ENCODE peak calls at places on chromosomes 13 and 19, in four cellular contexts. V is HL-60, U is K562, C is GM12878. Q is an unnamed sample.

GRCh38 chr19:47122359-47123335 is 8.0 kb upstream of the SAE1 start:
- DNase-seq in V (no peak), U (no peak), C (no peak), Q (no peak)

GRCh38 chr19:10238172-10238783 is 7.1 kb upstream of the S1PR2 start:
- DNase-seq in V (peak; percentile 30), U (no peak), C (no peak), Q (no peak)

GRCh38 chr19:7637374-7638256 is 705 bp downstream of the STXBP2 start:
- DNase-seq in V (peak; percentile 67), U (peak; percentile 71), C (no peak), Q (no peak)

GRCh38 chr19:10334340-10335148 is 1.2 kb upstream of the RAVER1 start:
- DNase-seq in V (peak; percentile 19), U (peak; percentile 95), C (no peak), Q (no peak)

GRCh38 chr13:75600371-75600770 is 35.8 kb upstream of the LMO7 start:
- DNase-seq in V (no peak), U (no peak), C (no peak), Q (no peak)

GRCh38 chr13:47598340-47598911 is 402.6 kb downstream of the SUCLA2 start:
- DNase-seq in V (no peak), U (no peak), C (no peak), Q (no peak)

GRCh38 chr13:64332048-64332447 is 2898.1 kb downstream of the PCDH9 start:
- DNase-seq in V (no peak), U (no peak), C (no peak), Q (no peak)

GRCh38 chr19:5991244-5991838 is 13.4 kb upstream of the RANBP3 start:
- DNase-seq in V (no peak), U (no peak), C (no peak), Q (no peak)

GRCh38 chr19:17703823-17704463 is 15.3 kb upstream of the MAP1S start:
- DNase-seq in V (peak; percentile 43), U (peak; percentile 74), C (no peak), Q (no peak)

GRCh38 chr13:27955192-27955591 is 13.9 kb downstream of the CDX2 start:
- DNase-seq in V (no peak), U (no peak), C (no peak), Q (no peak)

GRCh38 chr19:40191836-40192646 is 815 bp downstream of the MAP3K10 start:
- DNase-seq in V (no peak), U (peak; percentile 87), C (no peak), Q (peak; percentile 53)

GRCh38 chr13:99267927-99268326 is 9.7 kb upstream of the GPR18 start:
- DNase-seq in V (no peak), U (peak; percentile 40), C (no peak), Q (no peak)

GRCh38 chr13:42812311-42812710 is 30.9 kb downstream of the FAM216B start:
- DNase-seq in V (no peak), U (no peak), C (no peak), Q (no peak)

GRCh38 chr19:478236-478888 is 17.5 kb upstream of the SHC2 start:
- DNase-seq in V (no peak), U (no peak), C (no peak), Q (no peak)

GRCh38 chr19:35905178-35905727 is 2.8 kb downstream of the TYROBP start:
- DNase-seq in V (no peak), U (no peak), C (no peak), Q (no peak)

GRCh38 chr13:75978815-75979214 is 342.7 kb downstream of the LMO7 start:
- DNase-seq in V (no peak), U (no peak), C (no peak), Q (no peak)

GRCh38 chr19:28878862-28879566 is 333.9 kb downstream of the UQCRFS1 start:
- DNase-seq in V (peak; percentile 63), U (peak; percentile 66), C (no peak), Q (peak; percentile 47)

GRCh38 chr13:35378939-35379338 is 97.5 kb downstream of the MAB21L1 start:
- DNase-seq in V (no peak), U (no peak), C (no peak), Q (no peak)

GRCh38 chr13:114064516-114065140 is 67.8 kb downstream of the RASA3 start:
- DNase-seq in V (no peak), U (peak; percentile 32), C (no peak), Q (no peak)

GRCh38 chr19:14728595-14728994 is 38.7 kb downstream of the ZNF333 start:
- DNase-seq in V (no peak), U (no peak), C (no peak), Q (no peak)

GRCh38 chr13:99367663-99368448 is 60.7 kb upstream of the GPR183 start:
- DNase-seq in V (no peak), U (no peak), C (no peak), Q (no peak)

GRCh38 chr13:44259045-44260042 is 114.3 kb upstream of the SERP2 start:
- DNase-seq in V (peak; percentile 95), U (peak; percentile 60), C (peak; percentile 47), Q (peak; percentile 28)

GRCh38 chr19:10763828-10764339 is 46.0 kb downstream of the DNM2 start:
- DNase-seq in V (no peak), U (no peak), C (no peak), Q (no peak)

GRCh38 chr13:65112123-65113075 is 2117.7 kb downstream of the PCDH9 start:
- DNase-seq in V (no peak), U (no peak), C (no peak), Q (no peak)

GRCh38 chr19:54297759-54298305 is 15.1 kb downstream of the LILRA5 start:
- DNase-seq in V (peak; percentile 41), U (peak; percentile 17), C (no peak), Q (no peak)

GRCh38 chr13:79485014-79485441 is 4.1 kb downstream of the NDFIP2 start:
- DNase-seq in V (peak; percentile 78), U (no peak), C (no peak), Q (no peak)

GRCh38 chr13:36129539-36129938 is 1.6 kb downstream of the DCLK1 start:
- DNase-seq in V (no peak), U (no peak), C (no peak), Q (no peak)

GRCh38 chr13:39768962-39769361 is 113.5 kb downstream of the COG6 start:
- DNase-seq in V (no peak), U (no peak), C (no peak), Q (no peak)

DNA sequence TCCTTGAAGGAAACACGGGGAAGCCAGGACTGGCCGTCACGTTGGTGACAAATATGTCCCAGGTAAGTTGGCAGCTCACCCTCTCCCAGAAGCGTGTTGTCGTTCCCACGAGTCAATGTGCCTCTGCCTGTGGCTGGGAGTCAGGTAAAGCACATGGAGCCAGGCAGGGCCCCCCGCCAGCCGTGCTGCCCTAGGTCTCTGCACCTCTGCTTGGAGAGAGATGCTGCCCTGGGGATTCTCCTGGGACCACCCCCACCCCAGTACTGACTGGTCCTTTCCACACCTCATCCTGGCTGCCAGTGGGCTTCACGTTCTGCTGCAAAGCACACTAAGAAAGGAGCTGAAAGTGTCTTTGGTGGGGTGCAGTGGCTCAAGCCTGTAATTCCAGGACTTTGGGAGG is 9.9 kb downstream of the ZNF114 start:
- DNase-seq in V (no peak), U (no peak), C (no peak), Q (no peak)
- TF ChIP-seq SPI1 in V (no peak), U (no peak), C (no peak), Q (no peak)

DNA sequence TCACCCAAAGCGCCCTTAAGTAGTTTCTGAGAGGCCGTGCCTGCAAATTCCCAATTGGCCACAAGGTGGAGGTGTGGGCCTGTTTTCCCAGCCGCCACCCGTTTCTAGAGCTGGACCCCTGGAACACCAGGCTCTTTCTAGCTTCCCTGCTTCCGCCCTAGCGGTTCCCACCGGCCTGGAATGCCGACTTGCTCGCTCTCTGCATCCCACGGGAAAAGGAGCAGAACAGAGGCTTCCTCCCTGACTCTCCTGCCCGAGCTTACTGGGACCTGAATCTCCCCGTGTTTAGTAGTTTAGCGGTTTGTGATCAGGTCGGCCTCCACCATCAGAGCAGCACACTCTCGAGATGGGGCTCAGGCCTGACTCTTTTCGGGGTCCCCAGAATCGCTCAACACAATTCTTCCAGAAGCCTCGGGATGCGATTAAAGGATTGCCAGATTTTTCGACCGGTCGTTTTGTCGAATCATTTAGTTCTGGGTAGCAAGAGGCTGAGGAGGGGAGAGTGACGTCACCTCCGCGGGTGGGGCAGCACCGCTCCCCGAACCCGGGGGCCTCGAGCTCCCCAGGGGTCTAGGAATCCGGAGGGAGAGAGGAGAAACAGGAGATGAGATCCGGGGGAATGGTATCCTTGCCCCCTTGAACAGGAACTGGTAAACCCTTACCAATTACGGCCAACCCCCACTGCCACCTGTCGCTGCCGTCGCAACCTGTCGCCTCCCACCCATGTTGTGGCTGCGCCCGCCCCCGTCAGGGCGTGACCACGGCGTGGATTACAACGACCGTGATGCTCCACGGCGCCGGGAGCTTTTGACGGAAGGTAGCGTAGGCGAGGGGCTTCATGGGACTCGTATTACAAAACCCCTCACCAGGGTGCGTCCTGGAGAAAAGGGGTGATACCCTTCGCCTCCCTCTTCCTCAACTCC is 8.0 kb downstream of the NAPSA start:
- DNase-seq in V (peak; percentile 50), U (peak; percentile 70), C (peak; percentile 46), Q (peak; percentile 44)
- TF ChIP-seq SPI1 in V (no peak), U (no peak), C (no peak), Q (no peak)

GRCh38 chr13:111629016-111629415 is 308.6 kb downstream of the TEX29 start:
- DNase-seq in V (no peak), U (no peak), C (no peak), Q (no peak)

GRCh38 chr13:111630411-111630810 is 310.0 kb downstream of the TEX29 start:
- DNase-seq in V (no peak), U (no peak), C (no peak), Q (no peak)

GRCh38 chr13:111627596-111627995 is 307.2 kb downstream of the TEX29 start:
- DNase-seq in V (no peak), U (no peak), C (no peak), Q (no peak)

GRCh38 chr13:111629457-111629856 is 309.0 kb downstream of the TEX29 start:
- DNase-seq in V (no peak), U (no peak), C (no peak), Q (no peak)

DNA sequence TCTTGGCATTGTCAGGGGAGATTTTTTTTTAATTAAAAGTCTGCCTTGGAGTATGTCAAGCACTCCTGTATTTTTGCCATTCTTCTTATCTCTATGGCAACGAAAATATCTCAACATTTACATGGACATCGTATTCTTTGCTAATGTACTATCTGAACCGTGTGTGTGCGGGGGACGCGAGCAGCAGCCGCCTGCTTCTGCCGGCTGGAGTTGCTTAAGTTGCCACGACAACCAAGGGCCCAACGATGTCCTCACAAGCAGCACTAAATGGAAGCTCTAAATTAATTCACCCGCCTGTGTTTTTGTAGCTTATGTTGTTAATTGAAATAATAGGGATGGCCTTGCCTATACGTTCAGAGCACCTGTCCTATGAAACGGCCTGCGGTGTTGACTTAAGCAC is 309.5 kb downstream of the TEX29 start:
- DNase-seq in V (no peak), U (no peak), C (no peak), Q (no peak)
- TF ChIP-seq SPI1 in V (no peak), U (no peak), C (no peak), Q (no peak)

GRCh38 chr19:55352040-55352439 is 2.5 kb downstream of the COX6B2 start:
- DNase-seq in V (no peak), U (no peak), C (no peak), Q (no peak)
- TF ChIP-seq SPI1 in V (no peak), U (no peak), C (no peak), Q (no peak)

GRCh38 chr13:29474991-29475390 is 120.5 kb downstream of the SLC7A1 start:
- DNase-seq in V (no peak), U (no peak), C (no peak), Q (no peak)
- TF ChIP-seq SPI1 in V (no peak), U (no peak), C (no peak), Q (no peak)

Q was measured in GM12891.